ENCODE peak calls at places on chromosome 22, in six cellular contexts. V is CD8-positive, alpha-beta T cell; W is RWPE2; H is uterus; Q is PC-9; J is mucosa of descending colon. U is an unnamed sample.

GRCh38 chr22:19871023-19871844 is 16.6 kb upstream of the GNB1L start:
- DNase-seq in V (no peak), Q (no peak), H (no peak), W (peak; percentile 51), J (peak; percentile 35), U (no peak)

GRCh38 chr22:45441158-45441557 is 27.7 kb downstream of the RIBC2 start:
- DNase-seq in H (peak; percentile 73), J (no peak), V (no peak), W (no peak), Q (peak; percentile 77), U (peak; percentile 71)

GRCh38 chr22:33565580-33565995 is 354.7 kb downstream of the LARGE1 start:
- DNase-seq in J (no peak), V (no peak), Q (no peak), H (no peak), W (no peak), U (no peak)

GRCh38 chr22:17891427-17892167 is 117.3 kb upstream of the BID start:
- DNase-seq in V (no peak), Q (no peak), H (no peak), J (peak; percentile 82), W (no peak), U (peak; percentile 87)

GRCh38 chr22:32309585-32310251 is 47.9 kb upstream of the RFPL3 start:
- DNase-seq in H (no peak), W (no peak), J (no peak), V (no peak), Q (no peak), U (no peak)

GRCh38 chr22:43531651-43532050 is 119.8 kb downstream of the MPPED1 start:
- DNase-seq in Q (no peak), V (no peak), H (no peak), J (no peak), W (no peak), U (no peak)

GRCh38 chr22:40855960-40856512 is 403 bp downstream of the ST13 start:
- DNase-seq in H (no peak), J (no peak), W (no peak), V (no peak), Q (no peak), U (peak; percentile 77)

GRCh38 chr22:20479612-20480196 is 15.9 kb downstream of the KLHL22 start:
- DNase-seq in Q (no peak), W (no peak), J (no peak), H (no peak), V (no peak), U (no peak)

GRCh38 chr22:34105461-34106062 is 185.3 kb upstream of the LARGE1 start:
- DNase-seq in Q (peak; percentile 12), W (no peak), H (peak; percentile 35), V (no peak), J (no peak), U (peak; percentile 63)

GRCh38 chr22:26884921-26885320 is 227.5 kb downstream of the MIAT start:
- DNase-seq in W (no peak), V (no peak), J (no peak), H (no peak), Q (no peak), U (peak; percentile 27)

GRCh38 chr22:44479662-44480061 is 18.4 kb downstream of the RTL6 start:
- DNase-seq in V (no peak), Q (no peak), W (no peak), H (no peak), J (no peak), U (no peak)

GRCh38 chr22:42742940-42743339 is 22.3 kb upstream of the A4GALT start:
- DNase-seq in H (peak; percentile 56), V (no peak), Q (no peak), W (no peak), J (no peak), U (peak; percentile 76)

GRCh38 chr22:23677701-23677995 is 13.2 kb upstream of the RGL4 start:
- DNase-seq in V (no peak), H (no peak), W (no peak), J (no peak), Q (no peak), U (no peak)

GRCh38 chr22:22228921-22229320 is 15.7 kb upstream of the VPREB1 start:
- DNase-seq in Q (no peak), J (no peak), V (no peak), H (no peak), W (no peak), U (no peak)

GRCh38 chr22:31944700-31945477 is 554 bp downstream of the YWHAH start:
- DNase-seq in Q (no peak), W (no peak), H (no peak), J (peak; percentile 76), V (no peak), U (peak; percentile 66)

GRCh38 chr22:23305321-23305910 is 125.1 kb downstream of the BCR start:
- DNase-seq in J (peak; percentile 37), W (peak; percentile 28), Q (no peak), H (peak; percentile 15), V (no peak), U (no peak)

GRCh38 chr22:17368727-17369552 is at the start of gene CECR2:
- DNase-seq in H (peak; percentile 35), W (no peak), V (no peak), Q (no peak), J (no peak), U (peak; percentile 62)

GRCh38 chr22:23608583-23608982 is 23.5 kb downstream of the DRICH1 start:
- DNase-seq in J (no peak), V (no peak), Q (no peak), W (no peak), H (no peak), U (no peak)

GRCh38 chr22:40332319-40332781 is 13.9 kb upstream of the ADSL start:
- DNase-seq in W (no peak), H (no peak), V (no peak), J (no peak), Q (no peak), U (no peak)

GRCh38 chr22:41603873-41604332 is 14.3 kb upstream of the PMM1 start:
- DNase-seq in Q (no peak), V (peak; percentile 26), J (no peak), H (no peak), W (no peak), U (no peak)

GRCh38 chr22:33919591-33920501 is at the start of gene LARGE1:
- DNase-seq in H (peak; percentile 36), J (peak; percentile 69), Q (peak; percentile 37), W (no peak), V (no peak), U (peak; percentile 69)

GRCh38 chr22:44566911-44567310 is 68.9 kb upstream of the RTL6 start:
- DNase-seq in W (peak; percentile 29), H (no peak), V (no peak), Q (no peak), J (peak; percentile 22), U (peak; percentile 17)

GRCh38 chr22:20464096-20464614 is 26.5 kb upstream of the SCARF2 start:
- DNase-seq in Q (no peak), V (peak; percentile 52), W (no peak), H (no peak), J (peak; percentile 71), U (no peak)

GRCh38 chr22:31680764-31681624 is 19.0 kb upstream of the PISD start:
- DNase-seq in J (peak; percentile 40), V (no peak), W (no peak), H (no peak), Q (no peak), U (no peak)

DNA sequence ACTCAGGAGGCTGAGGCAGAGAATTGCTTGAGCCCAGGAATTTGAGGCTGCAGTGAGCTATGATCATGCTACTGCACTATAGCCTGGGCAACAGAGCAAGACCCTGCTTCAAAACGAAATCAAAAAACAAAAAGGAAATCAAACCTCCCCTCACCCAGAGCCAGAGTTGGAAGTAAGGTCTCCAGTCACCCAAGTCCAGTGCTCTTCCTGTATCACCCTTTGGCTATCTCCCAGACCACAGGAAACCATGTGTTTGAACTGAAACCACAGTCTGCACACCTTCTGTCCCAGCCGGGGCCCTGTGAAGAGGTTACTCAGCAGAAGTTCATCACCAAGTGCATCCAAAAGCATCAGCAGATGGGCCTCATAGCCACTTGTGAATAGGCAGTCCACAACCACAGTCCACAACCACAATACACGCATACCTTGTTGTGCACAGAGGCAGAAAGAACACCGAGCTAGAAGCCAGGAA is 4.6 kb downstream of the MYH9 start:
- DNase-seq in V (no peak), J (no peak), H (no peak), W (no peak), Q (peak; percentile 71), U (no peak)
- H3K4me1 ChIP-seq in V (peaks cover 65% of the 10 kb centered on the region), J (peaks cover 56% of the 10 kb centered on the region), H (peaks cover 29% of the 10 kb centered on the region), W (peaks cover 65% of the 10 kb centered on the region), Q (peaks cover 72% of the 10 kb centered on the region), U (peaks cover 64% of the 10 kb centered on the region)

DNA sequence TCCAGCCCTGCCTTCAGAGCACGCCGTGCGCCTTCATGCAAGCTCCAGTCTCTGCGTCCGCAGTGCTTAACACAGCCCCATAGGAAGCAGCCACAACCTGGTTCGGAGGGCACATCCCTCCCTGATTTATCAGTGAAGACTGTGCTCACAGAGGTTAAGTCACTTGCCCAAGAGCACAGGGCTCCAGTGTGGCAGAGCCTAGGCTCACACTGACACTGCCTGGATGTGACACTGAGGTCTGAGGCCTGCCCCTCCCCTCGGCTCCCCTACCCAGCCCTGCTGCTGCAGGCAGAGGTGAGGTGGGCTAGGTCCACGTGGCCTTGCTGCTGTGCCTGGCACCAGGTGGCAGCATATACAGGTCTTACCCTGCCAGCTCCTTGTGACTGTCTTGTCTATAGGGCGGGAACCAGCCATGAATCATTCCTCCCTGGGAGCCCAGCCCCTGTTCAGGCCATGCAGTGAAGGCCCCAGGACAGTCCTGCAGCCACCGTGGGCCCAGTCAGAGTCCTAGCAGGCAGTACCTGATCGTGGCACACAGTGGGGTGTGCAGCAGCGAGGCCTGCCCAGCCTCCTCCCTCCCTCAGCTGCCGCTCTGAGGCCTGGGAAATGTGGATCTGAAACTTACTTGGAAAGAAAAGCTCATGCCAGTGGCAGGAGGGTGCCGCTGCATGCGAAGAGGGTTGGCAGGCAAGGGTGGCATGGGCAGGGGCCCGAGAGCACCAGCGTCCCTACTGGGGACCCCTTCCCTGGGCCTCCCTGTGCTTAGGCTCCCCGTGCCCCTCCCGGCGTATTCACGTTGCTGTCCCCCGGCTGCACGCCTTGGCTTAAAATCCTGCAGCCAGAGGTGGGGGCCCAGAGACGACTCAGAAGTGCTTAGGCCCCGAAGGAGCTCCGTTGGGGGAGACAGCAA is 1.2 kb upstream of the CERK start:
- DNase-seq in W (peak; percentile 86), Q (peak; percentile 58), J (peak; percentile 80), V (peak; percentile 16), H (no peak), U (peak; percentile 55)
- TF ChIP-seq CTCF in W (peak; percentile 81), Q (peak; percentile 32), J (no peak), V (no peak), H (peak; percentile 19), U (peak; percentile 22)

GRCh38 chr22:49349181-49349835 is 478.4 kb downstream of the BRD1 start:
- DNase-seq in H (no peak), V (no peak), Q (no peak), J (no peak), W (no peak), U (peak; percentile 20)

GRCh38 chr22:49348631-49349030 is 479.0 kb downstream of the BRD1 start:
- DNase-seq in W (no peak), V (no peak), Q (no peak), H (no peak), J (no peak), U (peak; percentile 9)

GRCh38 chr22:49344196-49344595 is 483.5 kb downstream of the BRD1 start:
- DNase-seq in Q (no peak), H (no peak), W (no peak), V (no peak), J (no peak), U (no peak)

GRCh38 chr22:49347376-49347775 is 480.3 kb downstream of the BRD1 start:
- DNase-seq in Q (no peak), H (no peak), J (no peak), V (no peak), W (no peak), U (no peak)

GRCh38 chr22:49345896-49346295 is 481.8 kb downstream of the BRD1 start:
- DNase-seq in Q (no peak), J (no peak), H (no peak), W (no peak), V (no peak), U (no peak)
- H3K9me3 ChIP-seq in Q (no peaks in the 10 kb centered on the region), J (no peaks in the 10 kb centered on the region), H (no peaks in the 10 kb centered on the region), W (no peaks in the 10 kb centered on the region), V (no peaks in the 10 kb centered on the region), U (no peaks in the 10 kb centered on the region)

GRCh38 chr22:50017701-50018224 is 5.2 kb upstream of the IL17REL start:
- DNase-seq in W (no peak), H (no peak), J (no peak), Q (no peak), V (no peak), U (no peak)
- H3K4me1 ChIP-seq in W (peaks cover 7% of the 10 kb centered on the region), H (peaks cover 5% of the 10 kb centered on the region), J (peaks cover 5% of the 10 kb centered on the region), Q (peaks cover under 1% of the 10 kb centered on the region), V (peaks cover 43% of the 10 kb centered on the region), U (no peaks in the 10 kb centered on the region)